ENCODE peak calls at places on chromosomes 6 and 20, in nine cellular contexts. One of them, this sample, is unnamed.

GRCh38 chr6:141657812-141658211 is 474.9 kb upstream of the GJE1 start:
- DNase-seq in neural progenitor cell: no peak
- DNase-seq in astrocyte: no peak
- DNase-seq in Peyer's patch: no peak
- DNase-seq in CD8-positive, alpha-beta T cell: no peak
- DNase-seq in tibial artery: no peak
- DNase-seq in DND-41: no peak
- DNase-seq in CD8-positive, alpha-beta memory T cell: no peak
- DNase-seq in adrenal gland: no peak
- DNase-seq in this sample: no peak

GRCh38 chr6:168332020-168332419 is 12.4 kb upstream of the DACT2 start:
- DNase-seq in CD8-positive, alpha-beta memory T cell: no peak
- DNase-seq in DND-41: no peak
- DNase-seq in neural progenitor cell: peak; percentile 68
- DNase-seq in astrocyte: no peak
- DNase-seq in tibial artery: no peak
- DNase-seq in adrenal gland: no peak
- DNase-seq in Peyer's patch: no peak
- DNase-seq in CD8-positive, alpha-beta T cell: no peak
- DNase-seq in this sample: no peak

GRCh38 chr6:30485236-30485635 is 4.1 kb upstream of the HLA-E start:
- DNase-seq in DND-41: no peak
- DNase-seq in adrenal gland: no peak
- DNase-seq in CD8-positive, alpha-beta memory T cell: no peak
- DNase-seq in neural progenitor cell: peak; percentile 14
- DNase-seq in astrocyte: no peak
- DNase-seq in CD8-positive, alpha-beta T cell: no peak
- DNase-seq in tibial artery: no peak
- DNase-seq in Peyer's patch: no peak
- DNase-seq in this sample: no peak

GRCh38 chr6:4564746-4565145 is 211.5 kb upstream of the CDYL start:
- DNase-seq in adrenal gland: no peak
- DNase-seq in tibial artery: no peak
- DNase-seq in CD8-positive, alpha-beta T cell: no peak
- DNase-seq in Peyer's patch: no peak
- DNase-seq in CD8-positive, alpha-beta memory T cell: no peak
- DNase-seq in astrocyte: no peak
- DNase-seq in neural progenitor cell: no peak
- DNase-seq in DND-41: no peak
- DNase-seq in this sample: no peak

GRCh38 chr20:37294262-37294981 is 5.0 kb downstream of the MANBAL start:
- DNase-seq in Peyer's patch: no peak
- DNase-seq in CD8-positive, alpha-beta memory T cell: no peak
- DNase-seq in adrenal gland: no peak
- DNase-seq in DND-41: no peak
- DNase-seq in neural progenitor cell: no peak
- DNase-seq in astrocyte: peak; percentile 75
- DNase-seq in tibial artery: no peak
- DNase-seq in CD8-positive, alpha-beta T cell: no peak
- DNase-seq in this sample: no peak

GRCh38 chr20:9942736-9943135 is 92.1 kb upstream of the ANKEF1 start:
- DNase-seq in neural progenitor cell: no peak
- DNase-seq in CD8-positive, alpha-beta T cell: no peak
- DNase-seq in adrenal gland: no peak
- DNase-seq in tibial artery: no peak
- DNase-seq in Peyer's patch: no peak
- DNase-seq in DND-41: no peak
- DNase-seq in astrocyte: no peak
- DNase-seq in CD8-positive, alpha-beta memory T cell: no peak
- DNase-seq in this sample: no peak

GRCh38 chr6:119347466-119348307 is 1.9 kb downstream of the MAN1A1 start:
- DNase-seq in tibial artery: peak; percentile 73
- DNase-seq in DND-41: no peak
- DNase-seq in adrenal gland: peak; percentile 78
- DNase-seq in Peyer's patch: peak; percentile 73
- DNase-seq in neural progenitor cell: no peak
- DNase-seq in CD8-positive, alpha-beta memory T cell: peak; percentile 14
- DNase-seq in astrocyte: no peak
- DNase-seq in CD8-positive, alpha-beta T cell: peak; percentile 58
- DNase-seq in this sample: no peak

GRCh38 chr20:60095456-60095855 is 137.2 kb downstream of the CDH26 start:
- DNase-seq in DND-41: peak; percentile 34
- DNase-seq in neural progenitor cell: no peak
- DNase-seq in adrenal gland: no peak
- DNase-seq in CD8-positive, alpha-beta T cell: no peak
- DNase-seq in tibial artery: no peak
- DNase-seq in astrocyte: no peak
- DNase-seq in CD8-positive, alpha-beta memory T cell: no peak
- DNase-seq in Peyer's patch: no peak
- DNase-seq in this sample: no peak

GRCh38 chr6:113015249-113015648 is 668.1 kb downstream of the RFPL4B start:
- DNase-seq in adrenal gland: no peak
- DNase-seq in CD8-positive, alpha-beta memory T cell: no peak
- DNase-seq in DND-41: no peak
- DNase-seq in Peyer's patch: no peak
- DNase-seq in neural progenitor cell: no peak
- DNase-seq in tibial artery: no peak
- DNase-seq in astrocyte: peak; percentile 76
- DNase-seq in CD8-positive, alpha-beta T cell: no peak
- DNase-seq in this sample: no peak

DNA sequence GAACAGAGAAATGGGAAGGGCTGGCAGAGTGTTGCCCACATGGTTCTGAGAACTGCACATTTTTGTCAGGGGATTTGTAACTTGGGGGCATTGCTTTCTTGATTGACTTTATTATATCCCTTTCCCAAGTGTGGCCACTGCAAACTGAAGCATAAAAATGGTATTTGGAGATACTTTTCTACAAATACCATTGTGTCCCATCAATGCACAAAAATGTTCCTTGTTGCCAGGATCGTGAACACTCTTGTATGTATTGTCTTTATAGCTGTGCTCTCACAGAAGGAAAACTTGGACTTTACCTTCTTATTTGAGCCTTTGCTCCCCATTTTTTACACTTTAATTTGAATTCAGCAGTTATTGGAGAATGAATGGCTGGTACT is 57.1 kb upstream of the C20orf144 start:
- DNase-seq in adrenal gland: no peak
- DNase-seq in CD8-positive, alpha-beta memory T cell: no peak
- DNase-seq in astrocyte: no peak
- DNase-seq in tibial artery: no peak
- DNase-seq in neural progenitor cell: no peak
- DNase-seq in DND-41: no peak
- DNase-seq in Peyer's patch: no peak
- DNase-seq in CD8-positive, alpha-beta T cell: no peak
- DNase-seq in this sample: no peak
- H3K4me1 ChIP-seq in adrenal gland: no peaks in the 10 kb centered on the region
- H3K4me1 ChIP-seq in CD8-positive, alpha-beta memory T cell: no peaks in the 10 kb centered on the region
- H3K4me1 ChIP-seq in astrocyte: no peaks in the 10 kb centered on the region
- H3K4me1 ChIP-seq in tibial artery: no peaks in the 10 kb centered on the region
- H3K4me1 ChIP-seq in neural progenitor cell: no peaks in the 10 kb centered on the region
- H3K4me1 ChIP-seq in DND-41: no peaks in the 10 kb centered on the region
- H3K4me1 ChIP-seq in Peyer's patch: no peaks in the 10 kb centered on the region
- H3K4me1 ChIP-seq in CD8-positive, alpha-beta T cell: no peaks in the 10 kb centered on the region
- H3K4me1 ChIP-seq in this sample: no peaks in the 10 kb centered on the region

GRCh38 chr20:25258828-25259227 is 10.9 kb downstream of the PYGB start:
- DNase-seq in tibial artery: no peak
- DNase-seq in adrenal gland: no peak
- DNase-seq in CD8-positive, alpha-beta memory T cell: no peak
- DNase-seq in astrocyte: no peak
- DNase-seq in neural progenitor cell: no peak
- DNase-seq in DND-41: no peak
- DNase-seq in CD8-positive, alpha-beta T cell: no peak
- DNase-seq in Peyer's patch: no peak
- DNase-seq in this sample: no peak

GRCh38 chr20:25258463-25258805 is 10.5 kb downstream of the PYGB start:
- DNase-seq in Peyer's patch: no peak
- DNase-seq in CD8-positive, alpha-beta T cell: peak; percentile 47
- DNase-seq in neural progenitor cell: no peak
- DNase-seq in adrenal gland: peak; percentile 43
- DNase-seq in astrocyte: no peak
- DNase-seq in tibial artery: no peak
- DNase-seq in DND-41: no peak
- DNase-seq in CD8-positive, alpha-beta memory T cell: no peak
- DNase-seq in this sample: no peak

GRCh38 chr20:25257130-25257529 is 9.2 kb downstream of the PYGB start:
- DNase-seq in Peyer's patch: no peak
- DNase-seq in DND-41: no peak
- DNase-seq in CD8-positive, alpha-beta memory T cell: no peak
- DNase-seq in adrenal gland: no peak
- DNase-seq in astrocyte: no peak
- DNase-seq in CD8-positive, alpha-beta T cell: peak; percentile 21
- DNase-seq in neural progenitor cell: no peak
- DNase-seq in tibial artery: no peak
- DNase-seq in this sample: no peak

GRCh38 chr20:25259358-25259757 is 11.5 kb downstream of the PYGB start:
- DNase-seq in CD8-positive, alpha-beta T cell: peak; percentile 47
- DNase-seq in DND-41: no peak
- DNase-seq in CD8-positive, alpha-beta memory T cell: no peak
- DNase-seq in adrenal gland: no peak
- DNase-seq in Peyer's patch: no peak
- DNase-seq in tibial artery: no peak
- DNase-seq in neural progenitor cell: no peak
- DNase-seq in astrocyte: no peak
- DNase-seq in this sample: no peak

GRCh38 chr20:25257756-25258462 is 10.0 kb downstream of the PYGB start:
- DNase-seq in Peyer's patch: no peak
- DNase-seq in astrocyte: no peak
- DNase-seq in CD8-positive, alpha-beta T cell: no peak
- DNase-seq in neural progenitor cell: no peak
- DNase-seq in tibial artery: no peak
- DNase-seq in DND-41: no peak
- DNase-seq in CD8-positive, alpha-beta memory T cell: no peak
- DNase-seq in adrenal gland: no peak
- DNase-seq in this sample: no peak
- H3K4me1 ChIP-seq in Peyer's patch: peaks cover 5% of the 10 kb centered on the region
- H3K4me1 ChIP-seq in astrocyte: peaks cover 2% of the 10 kb centered on the region
- H3K4me1 ChIP-seq in CD8-positive, alpha-beta T cell: peaks cover 36% of the 10 kb centered on the region
- H3K4me1 ChIP-seq in neural progenitor cell: peaks cover 22% of the 10 kb centered on the region
- H3K4me1 ChIP-seq in tibial artery: peaks cover under 1% of the 10 kb centered on the region
- H3K4me1 ChIP-seq in DND-41: peaks cover 8% of the 10 kb centered on the region
- H3K4me1 ChIP-seq in CD8-positive, alpha-beta memory T cell: peaks cover 16% of the 10 kb centered on the region
- H3K4me1 ChIP-seq in adrenal gland: peaks cover 11% of the 10 kb centered on the region
- H3K4me1 ChIP-seq in this sample: peaks cover 17% of the 10 kb centered on the region

GRCh38 chr6:148811472-148811871 is 64.6 kb downstream of the UST start:
- DNase-seq in tibial artery: no peak
- DNase-seq in astrocyte: no peak
- DNase-seq in CD8-positive, alpha-beta memory T cell: no peak
- DNase-seq in CD8-positive, alpha-beta T cell: no peak
- DNase-seq in DND-41: no peak
- DNase-seq in neural progenitor cell: no peak
- DNase-seq in Peyer's patch: no peak
- DNase-seq in adrenal gland: no peak
- DNase-seq in this sample: no peak

GRCh38 chr6:148803979-148804378 is 57.1 kb downstream of the UST start:
- DNase-seq in tibial artery: no peak
- DNase-seq in CD8-positive, alpha-beta T cell: no peak
- DNase-seq in DND-41: no peak
- DNase-seq in astrocyte: peak; percentile 4
- DNase-seq in CD8-positive, alpha-beta memory T cell: no peak
- DNase-seq in adrenal gland: no peak
- DNase-seq in neural progenitor cell: no peak
- DNase-seq in Peyer's patch: no peak
- DNase-seq in this sample: no peak

GRCh38 chr6:148807784-148808183 is 61.0 kb downstream of the UST start:
- DNase-seq in neural progenitor cell: no peak
- DNase-seq in CD8-positive, alpha-beta T cell: no peak
- DNase-seq in Peyer's patch: no peak
- DNase-seq in CD8-positive, alpha-beta memory T cell: no peak
- DNase-seq in astrocyte: no peak
- DNase-seq in adrenal gland: no peak
- DNase-seq in DND-41: no peak
- DNase-seq in tibial artery: no peak
- DNase-seq in this sample: no peak

GRCh38 chr6:148805767-148806166 is 58.9 kb downstream of the UST start:
- DNase-seq in CD8-positive, alpha-beta memory T cell: no peak
- DNase-seq in CD8-positive, alpha-beta T cell: no peak
- DNase-seq in adrenal gland: no peak
- DNase-seq in neural progenitor cell: no peak
- DNase-seq in astrocyte: no peak
- DNase-seq in Peyer's patch: no peak
- DNase-seq in DND-41: no peak
- DNase-seq in tibial artery: no peak
- DNase-seq in this sample: no peak

GRCh38 chr6:148808786-148809304 is 62.0 kb downstream of the UST start:
- DNase-seq in CD8-positive, alpha-beta memory T cell: no peak
- DNase-seq in CD8-positive, alpha-beta T cell: no peak
- DNase-seq in tibial artery: no peak
- DNase-seq in adrenal gland: no peak
- DNase-seq in neural progenitor cell: no peak
- DNase-seq in astrocyte: no peak
- DNase-seq in DND-41: no peak
- DNase-seq in Peyer's patch: no peak
- DNase-seq in this sample: no peak
- H3K4me1 ChIP-seq in CD8-positive, alpha-beta memory T cell: no peaks in the 10 kb centered on the region
- H3K4me1 ChIP-seq in CD8-positive, alpha-beta T cell: no peaks in the 10 kb centered on the region
- H3K4me1 ChIP-seq in tibial artery: no peaks in the 10 kb centered on the region
- H3K4me1 ChIP-seq in adrenal gland: no peaks in the 10 kb centered on the region
- H3K4me1 ChIP-seq in neural progenitor cell: peaks cover 15% of the 10 kb centered on the region
- H3K4me1 ChIP-seq in astrocyte: no peaks in the 10 kb centered on the region
- H3K4me1 ChIP-seq in DND-41: no peaks in the 10 kb centered on the region
- H3K4me1 ChIP-seq in Peyer's patch: no peaks in the 10 kb centered on the region
- H3K4me1 ChIP-seq in this sample: no peaks in the 10 kb centered on the region

GRCh38 chr6:25309886-25310285 is 30.7 kb downstream of the CARMIL1 start:
- DNase-seq in Peyer's patch: no peak
- DNase-seq in adrenal gland: no peak
- DNase-seq in CD8-positive, alpha-beta memory T cell: no peak
- DNase-seq in DND-41: no peak
- DNase-seq in tibial artery: no peak
- DNase-seq in CD8-positive, alpha-beta T cell: no peak
- DNase-seq in neural progenitor cell: no peak
- DNase-seq in astrocyte: no peak
- DNase-seq in this sample: no peak
- H3K4me1 ChIP-seq in Peyer's patch: no peaks in the 10 kb centered on the region
- H3K4me1 ChIP-seq in adrenal gland: peaks cover 4% of the 10 kb centered on the region
- H3K4me1 ChIP-seq in CD8-positive, alpha-beta memory T cell: no peaks in the 10 kb centered on the region
- H3K4me1 ChIP-seq in DND-41: no peaks in the 10 kb centered on the region
- H3K4me1 ChIP-seq in tibial artery: no peaks in the 10 kb centered on the region
- H3K4me1 ChIP-seq in CD8-positive, alpha-beta T cell: peaks cover 7% of the 10 kb centered on the region
- H3K4me1 ChIP-seq in neural progenitor cell: peaks cover 31% of the 10 kb centered on the region
- H3K4me1 ChIP-seq in astrocyte: peaks cover 8% of the 10 kb centered on the region
- H3K4me1 ChIP-seq in this sample: peaks cover 31% of the 10 kb centered on the region

This sample was measured in HCT116.